ENCODE peak calls at places on chromosomes 3 and 15, in five cellular contexts. C, N, R, O and I are unnamed samples. For H3K4me1 and H3K9me3, the result is how much of the 10 kb centered on the place peaks cover.

GRCh38 chr3:129023909-129024308 is 22.8 kb downstream of the EFCC1 start:
- DNase-seq in C (no peak), N (no peak), R (peak), O (no peak), I (no peak)

GRCh38 chr3:122993573-122993972 is 34.0 kb downstream of the SEMA5B start:
- DNase-seq in C (no peak), N (no peak), R (no peak), O (no peak), I (no peak)

GRCh38 chr3:112496368-112497067 is 2.8 kb downstream of the BTLA start:
- DNase-seq in C (no peak), N (no peak), R (no peak), O (no peak), I (no peak)

GRCh38 chr15:52787123-52787503 is 3.0 kb downstream of the ONECUT1 start:
- DNase-seq in C (no peak), N (peak), R (no peak), O (no peak), I (no peak)

GRCh38 chr3:195821403-195822130 is 9.8 kb upstream of the MUC4 start:
- DNase-seq in C (no peak), N (no peak), R (no peak), O (no peak), I (no peak)

GRCh38 chr3:193078996-193079731 is 161.5 kb upstream of the MB21D2 start:
- DNase-seq in C (no peak), N (no peak), R (no peak), O (peak), I (no peak)

GRCh38 chr3:14616606-14617507 is 34.7 kb upstream of the CCDC174 start:
- DNase-seq in C (no peak), N (no peak), R (no peak), O (no peak), I (no peak)

GRCh38 chr15:45948226-45948625 is 313.4 kb downstream of the SQOR start:
- DNase-seq in C (no peak), N (no peak), R (no peak), O (no peak), I (no peak)

GRCh38 chr3:178703268-178703975 is 167.2 kb downstream of the KCNMB2 start:
- DNase-seq in C (no peak), N (no peak), R (peak), O (no peak), I (no peak)

GRCh38 chr15:48388017-48388936 is 57.0 kb downstream of the DUT start:
- DNase-seq in C (no peak), N (no peak), R (no peak), O (no peak), I (no peak)

GRCh38 chr3:111534701-111535100 is 7.3 kb upstream of the CD96 start:
- DNase-seq in C (no peak), N (no peak), R (peak), O (no peak), I (no peak)

GRCh38 chr15:77021803-77022381 is 27.0 kb downstream of the PSTPIP1 start:
- DNase-seq in C (no peak), N (peak), R (peak), O (no peak), I (no peak)

GRCh38 chr15:90893175-90894090 is 9.1 kb downstream of the FES start:
- DNase-seq in C (no peak), N (no peak), R (no peak), O (no peak), I (no peak)

GRCh38 chr15:90890839-90891238 is 6.5 kb downstream of the FES start:
- DNase-seq in C (no peak), N (no peak), R (no peak), O (no peak), I (no peak)

GRCh38 chr15:90892023-90892422 is 7.7 kb downstream of the FES start:
- DNase-seq in C (no peak), N (no peak), R (no peak), O (no peak), I (no peak)

GRCh38 chr15:90891346-90891949 is 7.1 kb downstream of the FES start:
- DNase-seq in C (no peak), N (peak), R (no peak), O (no peak), I (no peak)

DNA sequence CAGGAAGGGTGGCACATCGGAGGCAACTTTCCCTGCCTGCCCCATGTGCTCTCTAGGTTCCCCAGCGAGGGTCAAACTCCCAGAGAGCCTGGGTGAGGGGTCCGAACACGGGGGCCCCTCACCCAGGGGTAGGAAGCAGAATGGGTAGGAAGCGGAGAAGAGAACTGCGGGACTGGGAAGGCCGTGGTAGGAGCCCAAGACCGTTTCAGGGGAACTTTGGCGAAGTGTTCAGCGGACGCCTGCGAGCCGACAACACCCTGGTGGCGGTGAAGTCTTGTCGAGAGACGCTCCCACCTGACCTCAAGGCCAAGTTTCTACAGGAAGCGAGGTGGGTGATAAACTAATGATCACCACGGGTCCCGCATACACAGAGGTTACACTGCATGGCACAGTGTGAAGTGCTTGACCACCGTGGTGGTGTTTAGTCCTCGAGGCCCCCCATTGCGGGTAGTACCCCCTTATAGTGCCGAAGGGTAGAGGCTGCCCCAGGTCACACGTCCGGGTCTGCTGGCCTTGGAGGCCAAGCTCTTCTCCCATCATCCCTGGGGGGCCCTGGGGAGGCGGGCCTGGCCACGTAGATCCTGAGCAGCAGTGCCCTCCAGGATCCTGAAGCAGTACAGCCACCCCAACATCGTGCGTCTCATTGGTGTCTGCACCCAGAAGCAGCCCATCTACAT is 8.3 kb downstream of the FES start:
- DNase-seq in C (no peak), N (no peak), R (no peak), O (no peak), I (no peak)
- H3K27ac ChIP-seq in C (no peak), N (no peak), R (no peak), O (no peak), I (no peak)

GRCh38 chr3:149251186-149251585 is 29.6 kb upstream of the CP start:
- DNase-seq in C (no peak), N (no peak), R (no peak), O (no peak), I (no peak)

GRCh38 chr3:149252272-149252671 is 30.6 kb upstream of the CP start:
- DNase-seq in C (no peak), N (no peak), R (no peak), O (no peak), I (no peak)

GRCh38 chr3:149247025-149247710 is 25.5 kb upstream of the CP start:
- DNase-seq in C (no peak), N (no peak), R (peak), O (no peak), I (no peak)

GRCh38 chr3:149245738-149246451 is 24.3 kb upstream of the CP start:
- DNase-seq in C (no peak), N (no peak), R (peak), O (no peak), I (no peak)

DNA sequence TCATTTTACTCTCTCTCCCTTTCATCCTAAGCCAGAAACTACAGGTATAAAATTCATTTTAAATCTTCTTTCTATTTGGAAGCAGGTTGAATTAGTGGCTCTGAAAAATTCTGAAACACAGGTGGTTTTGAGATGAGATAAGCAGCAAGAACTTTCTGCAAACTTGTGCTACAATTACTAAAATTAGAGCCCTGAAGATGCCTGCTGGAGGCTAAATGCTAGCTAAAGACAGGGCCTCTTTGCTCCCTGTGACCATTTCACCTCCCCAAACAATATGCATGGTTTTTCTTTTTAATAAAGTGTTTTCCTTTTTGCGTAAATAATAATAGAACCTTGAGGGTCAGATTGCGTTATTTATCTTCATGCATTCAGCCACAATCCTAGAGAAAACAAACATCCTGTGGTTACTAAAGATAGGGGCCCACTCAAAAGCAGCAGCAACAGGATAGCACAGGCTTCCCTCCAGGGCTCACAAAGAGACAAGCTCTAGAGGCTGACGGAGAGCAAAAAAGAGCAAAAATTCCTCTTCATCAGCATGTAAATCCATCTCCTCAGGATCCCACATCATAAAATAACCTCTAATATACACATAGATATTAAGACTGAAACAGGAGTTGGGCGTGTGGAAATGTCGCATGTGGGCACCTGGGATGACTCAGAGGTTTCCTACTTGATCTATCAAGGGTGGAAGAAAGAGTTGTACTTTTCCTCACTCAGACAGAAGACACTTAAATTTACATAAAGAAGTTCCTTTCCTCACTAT is 26.5 kb upstream of the CP start:
- DNase-seq in C (no peak), N (no peak), R (peak), O (no peak), I (no peak)
- H3K4me1 ChIP-seq in C (under half), N (under half), R (under half), O (under half), I (under half)

DNA sequence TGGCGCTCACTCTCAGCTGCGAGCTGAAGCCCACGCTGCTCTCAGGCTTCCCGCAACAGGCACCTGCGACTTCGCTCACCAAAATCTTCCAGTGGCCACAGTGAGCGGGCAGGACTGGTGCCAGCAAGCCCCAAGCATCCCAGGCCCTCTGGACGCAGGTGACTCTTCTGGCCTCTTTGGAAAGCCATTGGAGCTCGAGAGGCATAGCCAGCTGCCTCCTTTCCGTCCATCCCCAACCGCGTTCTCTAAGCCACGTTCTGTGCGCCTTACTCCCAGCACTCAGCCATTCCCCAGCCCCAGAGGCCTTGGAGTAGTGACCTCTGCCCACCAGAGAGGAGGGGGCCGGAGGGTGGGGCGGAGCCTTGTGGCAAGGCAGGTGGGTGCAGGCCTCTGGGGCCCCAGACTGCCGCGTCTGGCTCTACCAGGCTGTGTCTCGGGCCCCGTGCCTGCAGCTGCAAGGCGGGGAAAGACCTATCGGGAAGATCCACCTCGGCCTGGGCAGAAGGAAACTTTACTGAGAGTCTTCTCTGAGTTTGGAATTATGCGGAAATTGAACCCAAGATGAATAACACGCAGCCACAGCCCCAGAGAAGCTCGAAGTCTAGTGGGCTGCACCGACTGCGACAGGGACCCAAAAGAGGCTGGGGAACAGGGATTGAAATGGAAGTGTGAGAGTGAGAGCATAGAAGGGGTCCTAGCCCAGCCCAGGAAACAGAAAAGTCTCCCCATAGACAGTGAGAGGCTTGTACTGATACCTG is 3.6 kb upstream of the SOX14 start:
- DNase-seq in C (no peak), N (no peak), R (no peak), O (no peak), I (no peak)
- H3K9me3 ChIP-seq in C (under half), N (under half), R (under half), O (under half), I (under half)

GRCh38 chr15:66681395-66681794 is 20.6 kb upstream of the SMAD6 start:
- DNase-seq in C (no peak), N (no peak), R (no peak), O (no peak), I (no peak)

GRCh38 chr15:66684136-66684681 is 17.8 kb upstream of the SMAD6 start:
- DNase-seq in C (no peak), N (no peak), R (no peak), O (no peak), I (no peak)

GRCh38 chr15:66682865-66683264 is 19.2 kb upstream of the SMAD6 start:
- DNase-seq in C (no peak), N (no peak), R (peak), O (no peak), I (no peak)

GRCh38 chr15:66682246-66682645 is 19.8 kb upstream of the SMAD6 start:
- DNase-seq in C (no peak), N (no peak), R (no peak), O (no peak), I (no peak)

GRCh38 chr15:66685638-66686150 is 16.3 kb upstream of the SMAD6 start:
- DNase-seq in C (no peak), N (no peak), R (peak), O (no peak), I (no peak)
- H3K27ac ChIP-seq in C (no peak), N (no peak), R (no peak), O (no peak), I (no peak)

GRCh38 chr3:113744941-113745272 is 1.1 kb downstream of the NAA50 start:
- DNase-seq in C (no peak), N (no peak), R (peak), O (no peak), I (no peak)
- H3K4me1 ChIP-seq in C (under half), N (half or more), R (under half), O (under half), I (under half)